ENCODE peak calls at places on chromosome 15, in five cellular contexts. R is PC-3, P is GM23248, Y is PC-9, F is MM.1S. A is an unnamed sample. For H3F3A and H3K4me1, the result is how much of the 10 kb centered on the place peaks cover.

GRCh38 chr15:100665570-100665969 is 63.2 kb downstream of the ASB7 start:
- DNase-seq in R (peak), F (no peak), Y (no peak), P (peak), A (no peak)

GRCh38 chr15:58267026-58267425 is 128.8 kb downstream of the AQP9 start:
- DNase-seq in P (no peak), Y (peak), R (peak), F (no peak), A (no peak)

GRCh38 chr15:52334491-52335160 is 39.0 kb upstream of the MYO5C start:
- DNase-seq in R (peak), P (peak), F (no peak), Y (peak), A (no peak)

GRCh38 chr15:22846073-22846472 is 7.6 kb downstream of the NIPA2 start:
- DNase-seq in R (no peak), Y (no peak), P (no peak), F (no peak), A (no peak)

GRCh38 chr15:97026781-97027180 is 696.3 kb downstream of the NR2F2 start:
- DNase-seq in R (no peak), P (no peak), Y (no peak), F (no peak), A (no peak)

GRCh38 chr15:51108933-51109550 is 14.3 kb upstream of the TNFAIP8L3 start:
- DNase-seq in F (no peak), Y (no peak), R (peak), P (peak), A (no peak)

GRCh38 chr15:33226559-33227181 is 32.2 kb upstream of the FMN1 start:
- DNase-seq in Y (no peak), R (peak), P (peak), F (peak), A (peak)

GRCh38 chr15:63372753-63373152 is 8.9 kb downstream of the CA12 start:
- DNase-seq in P (peak), Y (no peak), R (no peak), F (no peak), A (no peak)

GRCh38 chr15:20357139-20358065 is 184.2 kb downstream of the GOLGA6L6 start:
- DNase-seq in R (no peak), Y (no peak), F (no peak), P (no peak), A (no peak)

GRCh38 chr15:48541659-48542334 is 103.7 kb downstream of the FBN1 start:
- DNase-seq in F (peak), R (peak), Y (no peak), P (peak), A (no peak)

GRCh38 chr15:42084465-42085235 is 9.7 kb downstream of the PLA2G4D start:
- DNase-seq in F (peak), Y (peak), P (peak), R (peak), A (peak)

GRCh38 chr15:52798529-52799101 is 8.5 kb upstream of the ONECUT1 start:
- DNase-seq in R (no peak), Y (no peak), F (no peak), P (no peak), A (peak)

GRCh38 chr15:70589221-70589620 is 174.1 kb downstream of the UACA start:
- DNase-seq in F (no peak), R (no peak), P (peak), Y (no peak), A (no peak)

GRCh38 chr15:68820205-68820588 is 498 bp downstream of the ANP32A start:
- DNase-seq in F (peak), Y (no peak), R (peak), P (peak), A (no peak)

GRCh38 chr15:72856549-72857040 is 73.0 kb upstream of the ADPGK start:
- DNase-seq in R (no peak), Y (no peak), P (no peak), F (no peak), A (no peak)

GRCh38 chr15:24977686-24978085 is 22.9 kb downstream of the SNRPN start:
- DNase-seq in F (no peak), P (no peak), R (no peak), Y (no peak), A (no peak)

GRCh38 chr15:31458591-31458990 is 132.0 kb downstream of the KLF13 start:
- DNase-seq in P (no peak), F (no peak), Y (no peak), R (no peak), A (no peak)

GRCh38 chr15:35302340-35302739 is 217.2 kb upstream of the NANOGP8 start:
- DNase-seq in P (no peak), Y (no peak), F (no peak), R (no peak), A (no peak)

GRCh38 chr15:70853855-70854668 is at the start of gene LARP6:
- DNase-seq in P (peak), R (peak), F (peak), Y (no peak), A (peak)

GRCh38 chr15:99443768-99444446 is 121.9 kb upstream of the MEF2A start:
- DNase-seq in F (no peak), P (no peak), Y (no peak), R (no peak), A (no peak)

GRCh38 chr15:29671308-29671981 is 150.8 kb downstream of the TJP1 start:
- DNase-seq in P (peak), F (no peak), Y (no peak), R (peak), A (no peak)

GRCh38 chr15:101501703-101502373 is 12.3 kb upstream of the PCSK6 start:
- DNase-seq in P (peak), R (peak), F (no peak), Y (no peak), A (peak)

GRCh38 chr15:56996746-56997470 is 78.5 kb downstream of the TCF12 start:
- DNase-seq in F (no peak), Y (no peak), P (peak), R (no peak), A (no peak)

GRCh38 chr15:81316267-81316666 is 7.7 kb downstream of the STARD5 start:
- DNase-seq in F (no peak), R (no peak), Y (no peak), P (no peak), A (no peak)
- H3F3A ChIP-seq in F (half or more), R (under half), Y (under half), P (under half), A (under half)

GRCh38 chr15:90807687-90808086 is 60.7 kb upstream of the FURIN start:
- DNase-seq in Y (no peak), F (no peak), P (no peak), R (peak), A (no peak)

GRCh38 chr15:90810354-90810753 is 58.0 kb upstream of the FURIN start:
- DNase-seq in Y (no peak), R (no peak), P (no peak), F (no peak), A (no peak)

GRCh38 chr15:90809536-90809935 is 58.9 kb upstream of the FURIN start:
- DNase-seq in F (no peak), P (no peak), Y (no peak), R (no peak), A (no peak)

GRCh38 chr15:90808517-90808939 is 59.9 kb upstream of the FURIN start:
- DNase-seq in P (no peak), Y (no peak), F (no peak), R (no peak), A (no peak)

DNA sequence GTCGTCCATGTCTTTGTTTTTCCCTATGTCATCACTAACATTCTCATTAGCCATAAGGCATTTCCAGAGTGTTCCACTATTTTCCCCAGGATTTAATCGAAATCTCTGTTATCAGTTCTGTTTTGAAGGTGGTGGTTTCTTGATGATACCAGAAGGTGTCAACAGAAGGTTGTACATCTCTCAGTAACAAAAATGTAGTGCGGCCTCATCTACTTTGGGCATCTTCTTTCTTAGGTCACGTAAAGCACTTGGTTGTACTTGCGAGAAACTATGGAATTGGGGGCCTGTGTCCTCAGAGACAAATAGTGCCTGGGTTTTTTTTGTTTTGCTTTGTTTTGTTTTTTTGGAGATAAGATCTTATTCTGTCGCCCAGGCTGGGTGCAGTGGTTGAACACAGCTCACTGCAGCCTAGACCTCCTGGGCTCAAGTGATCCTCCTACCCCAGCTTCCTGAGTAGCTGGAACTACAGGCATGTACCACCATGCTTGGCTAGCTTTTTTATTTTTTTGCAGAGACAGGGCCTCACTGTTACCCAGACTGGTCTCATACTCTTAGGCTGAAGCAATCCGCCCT is 61.2 kb upstream of the FURIN start:
- DNase-seq in F (no peak), R (no peak), P (peak), Y (no peak), A (no peak)
- H3K4me1 ChIP-seq in F (under half), R (under half), P (under half), Y (under half), A (under half)

DNA sequence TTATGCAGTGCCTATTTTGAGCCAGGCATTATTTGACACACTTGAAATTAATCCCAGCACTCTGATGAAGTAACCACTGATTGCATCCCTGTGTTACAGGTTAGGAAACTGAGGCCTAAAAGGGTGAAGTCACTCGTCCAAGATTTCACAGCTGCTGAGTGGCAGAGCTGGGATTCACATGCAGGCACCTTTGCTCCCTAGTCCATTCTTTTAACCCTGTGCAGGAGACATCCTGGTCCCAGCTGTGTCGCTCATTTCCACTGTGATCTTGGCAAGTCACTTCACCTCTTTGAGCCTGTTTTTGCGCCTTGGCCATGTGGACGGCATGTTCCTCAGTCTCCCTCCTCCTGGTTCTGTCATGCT is 70.5 kb downstream of the SMAD6 start:
- DNase-seq in F (no peak), R (no peak), Y (no peak), P (no peak), A (no peak)
- H3F3A ChIP-seq in F (under half), R (under half), Y (under half), P (under half), A (under half)

DNA sequence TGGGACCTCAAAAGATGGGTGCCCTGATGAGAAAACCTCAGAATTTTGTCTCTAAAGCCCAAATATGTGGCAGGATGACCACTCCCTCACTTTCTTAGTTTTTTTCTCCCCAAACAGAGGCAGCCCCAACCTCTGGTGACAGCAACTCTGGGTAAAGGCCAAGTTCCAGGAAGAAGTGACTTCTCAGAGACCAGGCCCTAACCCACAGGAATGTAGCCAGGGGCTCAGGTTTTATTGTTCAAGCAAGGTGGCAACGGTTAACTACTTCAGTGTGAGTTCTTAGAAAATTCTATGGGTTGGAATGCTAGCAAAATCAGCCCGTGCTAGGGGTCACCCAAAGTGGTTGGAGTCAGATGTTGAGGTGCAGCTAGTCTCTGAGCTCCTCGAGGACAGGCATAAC is 5.1 kb upstream of the DNAJA4 start:
- DNase-seq in Y (peak), R (peak), P (no peak), F (no peak), A (no peak)
- H3K4me1 ChIP-seq in Y (under half), R (under half), P (under half), F (under half), A (under half)

GRCh38 chr15:59659366-59659765 is 2.1 kb upstream of the GTF2A2 start:
- DNase-seq in R (no peak), Y (no peak), P (no peak), F (no peak), A (no peak)

GRCh38 chr15:59657635-59658125 is 365 bp upstream of the GTF2A2 start:
- DNase-seq in Y (no peak), P (no peak), R (no peak), F (no peak), A (no peak)

GRCh38 chr15:59656935-59657634 is at the start of gene GTF2A2:
- DNase-seq in P (peak), R (peak), F (peak), Y (peak), A (peak)

DNA sequence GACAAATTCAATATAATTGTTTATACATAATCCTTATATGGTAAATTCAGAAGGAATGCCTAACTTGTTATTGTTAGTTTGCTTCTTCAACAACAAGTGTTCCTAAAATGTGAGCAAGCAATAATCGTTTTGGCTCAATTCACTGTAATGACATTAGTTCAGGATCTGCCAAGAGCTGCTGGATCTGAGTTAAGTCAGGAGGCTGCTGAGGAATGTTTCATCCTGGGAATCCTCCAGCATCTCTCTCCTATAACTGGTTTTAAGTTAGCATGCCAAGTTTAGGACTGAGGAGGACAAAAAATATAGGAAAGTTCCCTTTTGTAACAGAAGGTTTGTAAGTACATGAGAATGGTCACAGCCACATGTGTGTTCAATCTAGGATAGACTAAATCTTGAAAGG is 4.9 kb upstream of the GTF2A2 start:
- DNase-seq in R (no peak), F (no peak), P (peak), Y (no peak), A (no peak)
- H3F3A ChIP-seq in R (under half), F (under half), P (half or more), Y (under half), A (under half)

GRCh38 chr15:39487180-39487735 is 93.6 kb upstream of the THBS1 start:
- DNase-seq in F (no peak), Y (no peak), P (no peak), R (no peak), A (no peak)

GRCh38 chr15:39491115-39491916 is 89.6 kb upstream of the THBS1 start:
- DNase-seq in Y (no peak), R (no peak), F (no peak), P (no peak), A (no peak)

GRCh38 chr15:39482467-39482866 is 98.4 kb upstream of the THBS1 start:
- DNase-seq in F (no peak), P (no peak), R (no peak), Y (no peak), A (no peak)

GRCh38 chr15:39488498-39488897 is 92.4 kb upstream of the THBS1 start:
- DNase-seq in R (no peak), Y (no peak), F (no peak), P (no peak), A (no peak)

DNA sequence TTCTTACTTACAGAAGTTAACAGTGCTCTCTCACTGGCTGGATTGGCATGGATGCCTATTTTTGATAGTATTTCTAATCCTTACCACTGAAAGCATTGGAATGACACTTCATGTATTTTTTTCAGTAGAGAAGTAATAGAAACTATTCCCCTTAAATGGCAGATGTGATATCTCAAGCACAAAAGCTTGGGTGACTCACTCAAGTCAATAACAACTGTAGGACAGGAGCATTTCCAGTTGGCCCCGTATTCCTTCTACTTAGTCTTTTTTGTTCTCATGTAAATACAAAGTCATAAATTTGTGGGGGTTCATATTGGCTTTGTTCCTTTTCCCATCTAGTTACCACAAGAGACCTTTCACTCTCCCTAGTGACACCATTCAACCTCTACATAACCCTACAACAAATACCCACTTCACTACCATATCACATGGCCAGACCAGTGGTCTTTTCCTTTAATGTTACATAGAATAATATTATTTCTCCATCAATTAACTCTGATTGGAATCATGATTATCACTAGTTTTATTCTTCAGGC is 94.3 kb upstream of the THBS1 start:
- DNase-seq in R (peak), P (no peak), Y (no peak), F (no peak), A (no peak)
- H3K4me1 ChIP-seq in R (under half), P (under half), Y (under half), F (under half), A (under half)